ENCODE peak calls at places on chromosomes 12 and 14, in six cellular contexts. One of them, this sample, is unnamed.

GRCh38 chr12:46446645-46447044 is 74.1 kb upstream of the SLC38A2 start:
- DNase-seq in IMR-90: no peak
- DNase-seq in H9: no peak
- DNase-seq in H1: no peak
- DNase-seq in mesenchymal stem cell: peak
- DNase-seq in neuronal stem cell: no peak
- DNase-seq in this sample: no peak

GRCh38 chr12:85309180-85309579 is 29.2 kb downstream of the ALX1 start:
- DNase-seq in IMR-90: no peak
- DNase-seq in neuronal stem cell: no peak
- DNase-seq in H9: no peak
- DNase-seq in H1: no peak
- DNase-seq in mesenchymal stem cell: peak
- DNase-seq in this sample: no peak

GRCh38 chr12:122368361-122369073 is 54.0 kb downstream of the CLIP1 start:
- DNase-seq in H1: no peak
- DNase-seq in mesenchymal stem cell: peak
- DNase-seq in IMR-90: peak
- DNase-seq in H9: no peak
- DNase-seq in neuronal stem cell: no peak
- DNase-seq in this sample: peak

GRCh38 chr14:61455351-61455750 is 134.0 kb downstream of the PRKCH start:
- DNase-seq in mesenchymal stem cell: no peak
- DNase-seq in H9: no peak
- DNase-seq in neuronal stem cell: no peak
- DNase-seq in H1: no peak
- DNase-seq in IMR-90: no peak
- DNase-seq in this sample: no peak

GRCh38 chr12:104695453-104696148 is 238.9 kb downstream of the CHST11 start:
- DNase-seq in H1: no peak
- DNase-seq in IMR-90: peak
- DNase-seq in mesenchymal stem cell: peak
- DNase-seq in H9: no peak
- DNase-seq in neuronal stem cell: no peak
- DNase-seq in this sample: no peak

GRCh38 chr14:86321151-86321550 is 791.2 kb downstream of the FLRT2 start:
- DNase-seq in IMR-90: peak
- DNase-seq in H1: no peak
- DNase-seq in neuronal stem cell: no peak
- DNase-seq in H9: no peak
- DNase-seq in mesenchymal stem cell: no peak
- DNase-seq in this sample: no peak

GRCh38 chr14:76872796-76873432 is 46.7 kb downstream of the LRRC74A start:
- DNase-seq in IMR-90: peak
- DNase-seq in neuronal stem cell: peak
- DNase-seq in mesenchymal stem cell: peak
- DNase-seq in H1: no peak
- DNase-seq in H9: peak
- DNase-seq in this sample: peak

GRCh38 chr14:101975231-101975630 is 10.9 kb downstream of the DYNC1H1 start:
- DNase-seq in IMR-90: no peak
- DNase-seq in H1: no peak
- DNase-seq in neuronal stem cell: no peak
- DNase-seq in H9: no peak
- DNase-seq in mesenchymal stem cell: no peak
- DNase-seq in this sample: no peak

GRCh38 chr14:106875503-106875902 is 1349.1 kb downstream of the TMEM121 start:
- DNase-seq in mesenchymal stem cell: no peak
- DNase-seq in IMR-90: no peak
- DNase-seq in H1: no peak
- DNase-seq in neuronal stem cell: no peak
- DNase-seq in H9: no peak
- DNase-seq in this sample: no peak

GRCh38 chr14:21049263-21049662 is 7.1 kb downstream of the RNASE7 start:
- DNase-seq in H9: no peak
- DNase-seq in mesenchymal stem cell: no peak
- DNase-seq in neuronal stem cell: no peak
- DNase-seq in IMR-90: peak
- DNase-seq in H1: no peak
- DNase-seq in this sample: no peak

GRCh38 chr14:30876692-30877091 is 2.3 kb downstream of the COCH start:
- DNase-seq in mesenchymal stem cell: no peak
- DNase-seq in neuronal stem cell: no peak
- DNase-seq in H1: no peak
- DNase-seq in IMR-90: no peak
- DNase-seq in H9: no peak
- DNase-seq in this sample: no peak

GRCh38 chr12:22971771-22972191 is 346.8 kb downstream of the ETNK1 start:
- DNase-seq in IMR-90: peak
- DNase-seq in mesenchymal stem cell: peak
- DNase-seq in neuronal stem cell: no peak
- DNase-seq in H1: no peak
- DNase-seq in H9: no peak
- DNase-seq in this sample: no peak

GRCh38 chr14:21163721-21164120 is 7.9 kb upstream of the OR5AU1 start:
- DNase-seq in H9: no peak
- DNase-seq in mesenchymal stem cell: no peak
- DNase-seq in neuronal stem cell: no peak
- DNase-seq in H1: no peak
- DNase-seq in IMR-90: no peak
- DNase-seq in this sample: no peak

GRCh38 chr14:81727243-81727642 is 193.6 kb upstream of the SEL1L start:
- DNase-seq in mesenchymal stem cell: no peak
- DNase-seq in IMR-90: no peak
- DNase-seq in H1: no peak
- DNase-seq in H9: no peak
- DNase-seq in neuronal stem cell: no peak
- DNase-seq in this sample: no peak

GRCh38 chr12:65556676-65557424 is 267.4 kb upstream of the HMGA2 start:
- DNase-seq in H1: peak
- DNase-seq in neuronal stem cell: peak
- DNase-seq in mesenchymal stem cell: peak
- DNase-seq in H9: peak
- DNase-seq in IMR-90: peak
- DNase-seq in this sample: peak

GRCh38 chr12:22282283-22282682 is 52.2 kb downstream of the ST8SIA1 start:
- DNase-seq in mesenchymal stem cell: peak
- DNase-seq in neuronal stem cell: no peak
- DNase-seq in H1: no peak
- DNase-seq in H9: no peak
- DNase-seq in IMR-90: peak
- DNase-seq in this sample: no peak

GRCh38 chr12:6620137-6620884 is 13.1 kb upstream of the CHD4 start:
- DNase-seq in mesenchymal stem cell: peak
- DNase-seq in IMR-90: no peak
- DNase-seq in H1: peak
- DNase-seq in neuronal stem cell: no peak
- DNase-seq in H9: peak
- DNase-seq in this sample: peak

GRCh38 chr14:93133476-93133875 is 17.8 kb upstream of the ITPK1 start:
- DNase-seq in H1: no peak
- DNase-seq in H9: no peak
- DNase-seq in neuronal stem cell: no peak
- DNase-seq in mesenchymal stem cell: no peak
- DNase-seq in IMR-90: peak
- DNase-seq in this sample: no peak

GRCh38 chr14:50173891-50174290 is 57.5 kb downstream of the SOS2 start:
- DNase-seq in H9: no peak
- DNase-seq in IMR-90: peak
- DNase-seq in H1: no peak
- DNase-seq in neuronal stem cell: no peak
- DNase-seq in mesenchymal stem cell: peak
- DNase-seq in this sample: no peak

GRCh38 chr12:116532986-116533342 is 26.2 kb upstream of the MAP1LC3B2 start:
- DNase-seq in H9: no peak
- DNase-seq in IMR-90: no peak
- DNase-seq in H1: no peak
- DNase-seq in neuronal stem cell: no peak
- DNase-seq in mesenchymal stem cell: no peak
- DNase-seq in this sample: no peak

DNA sequence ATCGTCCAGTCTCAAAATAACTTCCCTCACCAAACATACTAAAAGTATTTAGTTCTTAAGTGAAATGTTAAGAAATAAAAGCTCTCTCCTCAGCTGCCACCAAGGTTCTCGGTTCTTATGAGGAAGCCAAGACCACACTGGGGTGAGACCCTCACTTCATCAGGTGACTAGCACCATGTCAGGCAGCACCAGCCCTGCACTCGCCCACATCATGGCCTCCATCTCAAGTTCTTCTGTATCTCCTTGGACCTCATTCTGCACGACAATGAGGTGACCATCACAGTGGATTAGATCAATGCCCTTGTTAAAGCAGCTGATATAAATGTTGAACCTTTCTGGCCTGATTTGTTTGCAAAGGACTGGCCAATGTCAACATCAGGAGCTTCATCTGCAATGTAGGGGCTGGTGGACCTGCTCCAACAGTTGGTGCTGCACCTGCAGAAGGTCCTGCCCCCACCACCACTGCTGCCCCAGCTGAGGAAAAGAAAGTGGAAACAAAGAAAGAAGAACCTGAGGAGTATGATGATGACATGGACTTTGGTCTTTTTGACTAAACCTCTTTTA is 12.4 kb downstream of the SEC23A start:
- DNase-seq in mesenchymal stem cell: no peak
- DNase-seq in H9: no peak
- DNase-seq in neuronal stem cell: no peak
- DNase-seq in IMR-90: no peak
- DNase-seq in H1: no peak
- DNase-seq in this sample: no peak
- H2BK15ac ChIP-seq in mesenchymal stem cell: no peak
- H2BK15ac ChIP-seq in H9: no peak
- H2BK15ac ChIP-seq in neuronal stem cell: no peak
- H2BK15ac ChIP-seq in IMR-90: no peak
- H2BK15ac ChIP-seq in H1: no peak
- H2BK15ac ChIP-seq in this sample: no peak

DNA sequence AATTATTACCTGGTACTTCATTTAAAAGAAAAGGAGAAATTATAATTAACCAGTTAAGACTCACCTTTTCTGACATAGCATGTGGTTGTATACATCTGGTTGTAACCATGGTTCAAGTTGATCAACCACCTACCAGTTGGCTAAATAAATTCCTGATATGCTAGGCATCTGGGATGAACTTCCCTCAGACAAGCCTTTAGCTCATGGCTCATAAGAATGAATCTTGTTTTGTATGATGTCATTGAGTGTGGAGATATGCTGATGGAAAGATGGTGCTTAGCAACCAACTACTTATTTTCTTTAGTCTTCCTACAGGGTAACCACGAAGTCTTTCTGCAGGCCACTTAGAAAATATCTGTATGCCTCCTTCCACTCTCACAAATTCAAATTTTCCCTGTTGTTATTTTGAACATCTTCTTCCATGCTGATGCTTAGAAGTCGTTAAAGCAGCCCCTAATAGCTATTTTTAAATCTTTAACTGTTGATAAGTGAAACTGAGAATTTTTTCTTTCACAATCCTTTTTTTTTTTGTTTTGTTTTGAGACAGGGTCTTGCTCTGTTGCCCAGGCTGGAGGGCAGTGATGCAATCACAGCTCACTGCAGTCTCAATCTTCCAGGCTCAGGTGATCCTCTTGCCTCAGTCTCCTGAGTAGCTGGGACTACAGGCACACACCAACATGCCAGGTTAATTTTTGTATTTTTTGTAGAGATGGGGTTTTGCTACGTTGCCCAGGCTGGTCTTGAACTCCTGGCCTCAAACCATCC is 51.9 kb upstream of the PTHLH start:
- DNase-seq in H1: no peak
- DNase-seq in neuronal stem cell: no peak
- DNase-seq in H9: no peak
- DNase-seq in IMR-90: peak
- DNase-seq in mesenchymal stem cell: peak
- DNase-seq in this sample: no peak
- H2BK15ac ChIP-seq in H1: no peak
- H2BK15ac ChIP-seq in neuronal stem cell: no peak
- H2BK15ac ChIP-seq in H9: no peak
- H2BK15ac ChIP-seq in IMR-90: peak
- H2BK15ac ChIP-seq in mesenchymal stem cell: no peak
- H2BK15ac ChIP-seq in this sample: no peak

DNA sequence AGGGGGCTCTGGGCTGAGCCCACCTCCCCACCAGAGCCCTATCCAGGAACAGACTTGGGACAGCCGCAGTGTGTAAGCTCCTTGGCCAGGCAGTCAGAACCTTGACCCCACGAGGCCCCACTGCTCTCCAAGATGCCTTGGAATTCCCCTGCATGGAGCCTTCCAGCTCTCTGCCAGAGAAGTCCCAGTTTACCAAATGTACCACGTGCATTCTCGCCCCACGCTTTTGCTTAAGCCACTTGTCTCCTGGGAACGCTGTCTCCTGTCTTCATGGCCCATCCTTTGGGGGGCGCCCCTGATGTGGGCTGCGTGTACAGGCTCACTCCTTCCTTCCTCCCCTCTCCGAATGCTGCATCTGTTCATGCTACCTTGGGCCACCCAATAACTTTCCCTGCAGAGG is 7.9 kb downstream of the FAIM2 start:
- DNase-seq in neuronal stem cell: no peak
- DNase-seq in mesenchymal stem cell: no peak
- DNase-seq in IMR-90: no peak
- DNase-seq in H1: no peak
- DNase-seq in H9: no peak
- DNase-seq in this sample: no peak
- H2BK15ac ChIP-seq in neuronal stem cell: no peak
- H2BK15ac ChIP-seq in mesenchymal stem cell: no peak
- H2BK15ac ChIP-seq in IMR-90: no peak
- H2BK15ac ChIP-seq in H1: peak
- H2BK15ac ChIP-seq in H9: no peak
- H2BK15ac ChIP-seq in this sample: no peak

DNA sequence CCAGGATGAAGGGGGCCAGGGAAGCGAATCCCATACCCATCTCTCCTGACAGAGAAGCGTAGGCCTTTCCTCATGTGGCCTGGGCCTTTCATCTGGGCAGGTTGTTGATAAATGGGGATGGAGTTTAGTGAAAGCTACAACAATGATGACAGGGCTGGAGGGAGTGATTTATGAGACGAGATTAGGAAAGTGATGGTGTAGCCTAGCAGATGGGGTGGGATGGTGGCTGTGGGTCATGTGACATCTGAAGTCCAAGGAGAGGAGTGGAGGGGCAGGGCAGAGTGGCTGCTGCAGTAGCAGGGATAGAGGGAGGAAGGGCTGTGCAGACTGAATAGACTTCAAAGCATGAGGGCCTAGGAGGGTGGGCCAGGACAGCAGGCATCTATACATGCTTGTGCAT is 85.5 kb downstream of the ADCK1 start:
- DNase-seq in mesenchymal stem cell: no peak
- DNase-seq in neuronal stem cell: no peak
- DNase-seq in IMR-90: no peak
- DNase-seq in H9: no peak
- DNase-seq in H1: no peak
- DNase-seq in this sample: no peak
- H2BK15ac ChIP-seq in mesenchymal stem cell: no peak
- H2BK15ac ChIP-seq in neuronal stem cell: no peak
- H2BK15ac ChIP-seq in IMR-90: no peak
- H2BK15ac ChIP-seq in H9: no peak
- H2BK15ac ChIP-seq in H1: no peak
- H2BK15ac ChIP-seq in this sample: no peak

This sample was measured in mesendoderm.